ENCODE peak calls at places on chromosome 21, in five cellular contexts. I is LNCaP clone FGC, P is heart right ventricle, Q is T-cell, C is NCI-H2029. Z is an unnamed sample.

GRCh38 chr21:29175408-29176147 is 45.1 kb downstream of the MAP3K7CL start:
- DNase-seq in I (peak; percentile 97), P (no peak), Q (no peak), C (peak; percentile 78), Z (no peak)

GRCh38 chr21:44564099-44564498 is 5.5 kb upstream of the KRTAP10-3 start:
- DNase-seq in I (no peak), P (no peak), Q (no peak), C (no peak), Z (no peak)

GRCh38 chr21:16071082-16071481 is 341.3 kb downstream of the USP25 start:
- DNase-seq in I (no peak), P (no peak), Q (no peak), C (peak; percentile 11), Z (no peak)

GRCh38 chr21:39675595-39675994 is 62.9 kb downstream of the B3GALT5 start:
- DNase-seq in I (no peak), P (no peak), Q (no peak), C (peak; percentile 96), Z (no peak)

GRCh38 chr21:44354775-44355771 is 1.7 kb downstream of the TRPM2 start:
- DNase-seq in I (no peak), P (no peak), Q (no peak), C (no peak), Z (peak; percentile 91)

GRCh38 chr21:26842976-26843911 is 2.0 kb downstream of the ADAMTS1 start:
- DNase-seq in I (peak; percentile 76), P (peak; percentile 90), Q (no peak), C (peak; percentile 3), Z (peak; percentile 92)

GRCh38 chr21:33069994-33070811 is at the start of gene OLIG1:
- DNase-seq in I (no peak), P (peak; percentile 58), Q (no peak), C (peak; percentile 25), Z (peak; percentile 43)

GRCh38 chr21:44984428-44984791 is 44.6 kb downstream of the SLX9 start:
- DNase-seq in I (no peak), P (peak; percentile 14), Q (no peak), C (no peak), Z (no peak)

GRCh38 chr21:29342394-29342957 is 43.8 kb downstream of the BACH1 start:
- DNase-seq in I (no peak), P (peak; percentile 67), Q (no peak), C (no peak), Z (no peak)

GRCh38 chr21:35006771-35007170 is 42.3 kb downstream of the RUNX1 start:
- DNase-seq in I (no peak), P (no peak), Q (no peak), C (no peak), Z (no peak)

GRCh38 chr21:40049031-40049958 is 182.1 kb downstream of the PCP4 start:
- DNase-seq in I (no peak), P (no peak), Q (no peak), C (peak; percentile 31), Z (no peak)

GRCh38 chr21:27429612-27430361 is 462.9 kb upstream of the ADAMTS5 start:
- DNase-seq in I (no peak), P (no peak), Q (no peak), C (no peak), Z (no peak)

GRCh38 chr21:35860181-35860869 is 200.0 kb downstream of the SETD4 start:
- DNase-seq in I (no peak), P (no peak), Q (no peak), C (no peak), Z (no peak)

GRCh38 chr21:34313116-34313515 is 50.7 kb upstream of the KCNE2 start:
- DNase-seq in I (no peak), P (no peak), Q (no peak), C (no peak), Z (no peak)

GRCh38 chr21:42535602-42536171 is 22.0 kb downstream of the SLC37A1 start:
- DNase-seq in I (peak; percentile 72), P (no peak), Q (no peak), C (peak; percentile 64), Z (no peak)

GRCh38 chr21:41289431-41289830 is 27.2 kb upstream of the FAM3B start:
- DNase-seq in I (no peak), P (no peak), Q (no peak), C (no peak), Z (no peak)

GRCh38 chr21:38938343-38938742 is 132.6 kb downstream of the ETS2 start:
- DNase-seq in I (no peak), P (no peak), Q (no peak), C (peak; percentile 58), Z (peak; percentile 89)

GRCh38 chr21:14836950-14837349 is 227.8 kb downstream of the NRIP1 start:
- DNase-seq in I (no peak), P (no peak), Q (no peak), C (no peak), Z (no peak)

GRCh38 chr21:29658177-29658933 is 281.4 kb downstream of the GRIK1 start:
- DNase-seq in I (no peak), P (no peak), Q (no peak), C (no peak), Z (no peak)

GRCh38 chr21:27817061-27817460 is 850.2 kb upstream of the ADAMTS5 start:
- DNase-seq in I (no peak), P (no peak), Q (no peak), C (no peak), Z (no peak)

GRCh38 chr21:33901421-33902288 is 13.9 kb downstream of the ATP5PO start:
- DNase-seq in I (peak; percentile 31), P (no peak), Q (no peak), C (no peak), Z (peak; percentile 28)

GRCh38 chr21:35528109-35529042 is 479.3 kb upstream of the RUNX1 start:
- DNase-seq in I (no peak), P (peak; percentile 17), Q (peak; percentile 43), C (peak; percentile 23), Z (no peak)

GRCh38 chr21:36917487-36918158 is 48.8 kb downstream of the HLCS start:
- DNase-seq in I (peak; percentile 89), P (no peak), Q (no peak), C (no peak), Z (no peak)

GRCh38 chr21:41219498-41220207 is 51.7 kb downstream of the BACE2 start:
- DNase-seq in I (peak; percentile 77), P (no peak), Q (no peak), C (no peak), Z (no peak)

GRCh38 chr21:42013901-42014300 is 3.7 kb upstream of the ZBTB21 start:
- DNase-seq in I (no peak), P (no peak), Q (no peak), C (no peak), Z (no peak)

GRCh38 chr21:44058981-44059380 is 46.9 kb downstream of the TRAPPC10 start:
- DNase-seq in I (no peak), P (no peak), Q (no peak), C (no peak), Z (no peak)

GRCh38 chr21:23695449-23695848 is 1911.8 kb downstream of the MRPL39 start:
- DNase-seq in I (no peak), P (no peak), Q (no peak), C (no peak), Z (no peak)

GRCh38 chr21:32590130-32590529 is 4.8 kb upstream of the TCP10L start:
- DNase-seq in I (no peak), P (no peak), Q (no peak), C (no peak), Z (no peak)

GRCh38 chr21:33666153-33666552 is 23.9 kb downstream of the ITSN1 start:
- DNase-seq in I (no peak), P (no peak), Q (no peak), C (no peak), Z (no peak)

GRCh38 chr21:41979335-41979734 is 25.5 kb upstream of the C2CD2 start:
- DNase-seq in I (no peak), P (no peak), Q (no peak), C (no peak), Z (no peak)

GRCh38 chr21:44892536-44893277 is 19.2 kb upstream of the PTTG1IP start:
- DNase-seq in I (no peak), P (peak; percentile 74), Q (peak; percentile 70), C (peak; percentile 7), Z (peak; percentile 51)

GRCh38 chr21:17497345-17497744 is 15.5 kb upstream of the CXADR start:
- DNase-seq in I (no peak), P (no peak), Q (no peak), C (no peak), Z (no peak)

GRCh38 chr21:14482165-14482564 is 64.0 kb downstream of the SAMSN1 start:
- DNase-seq in I (no peak), P (no peak), Q (no peak), C (no peak), Z (no peak)

GRCh38 chr21:36881223-36881622 is 85.2 kb downstream of the HLCS start:
- DNase-seq in I (no peak), P (no peak), Q (no peak), C (no peak), Z (no peak)

GRCh38 chr21:45898781-45899180 is 82.8 kb upstream of the COL6A1 start:
- DNase-seq in I (no peak), P (no peak), Q (no peak), C (no peak), Z (no peak)

GRCh38 chr21:44329971-44330681 is 9.1 kb downstream of the CFAP410 start:
- DNase-seq in I (no peak), P (no peak), Q (no peak), C (no peak), Z (no peak)

GRCh38 chr21:44897326-44898010 is 23.2 kb downstream of the ITGB2 start:
- DNase-seq in I (no peak), P (peak; percentile 27), Q (no peak), C (no peak), Z (no peak)

GRCh38 chr21:16145052-16145451 is 415.3 kb downstream of the USP25 start:
- DNase-seq in I (no peak), P (no peak), Q (no peak), C (no peak), Z (no peak)

GRCh38 chr21:33973268-33973667 is 57.7 kb upstream of the ATP5PO start:
- DNase-seq in I (no peak), P (no peak), Q (no peak), C (no peak), Z (no peak)

GRCh38 chr21:42807938-42808613 is 71.3 kb downstream of the WDR4 start:
- DNase-seq in I (no peak), P (no peak), Q (no peak), C (no peak), Z (no peak)